ENCODE peak calls at places on chromosomes 13 and 19, in ten cellular contexts. N, D, O, Y, G, C, B, T, F and K are unnamed samples.

GRCh38 chr13:30569901-30570576 is 47.7 kb upstream of the USPL1 start:
- DNase-seq in N (no peak), D (peak), O (peak), Y (peak), G (peak), C (peak), B (no peak), T (peak), F (peak), K (no peak)

GRCh38 chr13:99884913-99885312 is 86.7 kb downstream of the ZIC5 start:
- DNase-seq in N (no peak), D (no peak), O (no peak), Y (no peak), G (no peak), C (no peak), B (no peak), T (no peak), F (no peak), K (no peak)

GRCh38 chr19:50387176-50387867 is 3.2 kb downstream of the POLD1 start:
- DNase-seq in N (no peak), D (no peak), O (peak), Y (no peak), G (no peak), C (peak), B (peak), T (peak), F (no peak), K (no peak)

GRCh38 chr13:55229906-55230569 is 1910.7 kb upstream of the PRR20A start:
- DNase-seq in N (no peak), D (no peak), O (no peak), Y (no peak), G (no peak), C (no peak), B (no peak), T (no peak), F (no peak), K (no peak)

GRCh38 chr13:21011378-21011777 is 50.0 kb downstream of the LATS2 start:
- DNase-seq in N (no peak), D (no peak), O (no peak), Y (no peak), G (no peak), C (no peak), B (no peak), T (no peak), F (no peak), K (no peak)

GRCh38 chr13:52026246-52026626 is 1.7 kb downstream of the UTP14C start:
- DNase-seq in N (no peak), D (no peak), O (no peak), Y (no peak), G (no peak), C (no peak), B (no peak), T (no peak), F (no peak), K (no peak)

GRCh38 chr19:17091758-17092333 is 16.3 kb downstream of the MYO9B start:
- DNase-seq in N (no peak), D (no peak), O (no peak), Y (no peak), G (no peak), C (peak), B (peak), T (no peak), F (peak), K (no peak)

GRCh38 chr19:13842294-13843103 is 34.4 kb upstream of the NANOS3 start:
- DNase-seq in N (no peak), D (peak), O (peak), Y (no peak), G (peak), C (peak), B (peak), T (peak), F (peak), K (no peak)

GRCh38 chr13:33634526-33635111 is 183.3 kb upstream of the RFC3 start:
- DNase-seq in N (no peak), D (peak), O (no peak), Y (no peak), G (no peak), C (peak), B (no peak), T (peak), F (no peak), K (no peak)

GRCh38 chr19:6378036-6378435 is 2.3 kb upstream of the PSPN start:
- DNase-seq in N (no peak), D (no peak), O (no peak), Y (peak), G (no peak), C (no peak), B (no peak), T (peak), F (no peak), K (no peak)

GRCh38 chr19:23222998-23223652 is 27.1 kb downstream of the ZNF724 start:
- DNase-seq in N (no peak), D (no peak), O (no peak), Y (no peak), G (no peak), C (no peak), B (no peak), T (no peak), F (no peak), K (no peak)

GRCh38 chr13:78137404-78138142 is 218.9 kb upstream of the EDNRB start:
- DNase-seq in N (peak), D (no peak), O (peak), Y (no peak), G (no peak), C (no peak), B (no peak), T (peak), F (no peak), K (peak)

GRCh38 chr19:13505761-13506549 is at the start of gene CACNA1A:
- DNase-seq in N (no peak), D (no peak), O (peak), Y (no peak), G (no peak), C (no peak), B (no peak), T (no peak), F (no peak), K (no peak)

GRCh38 chr19:54415208-54415900 is at the start of gene TTYH1:
- DNase-seq in N (no peak), D (no peak), O (no peak), Y (no peak), G (no peak), C (no peak), B (no peak), T (no peak), F (no peak), K (no peak)

GRCh38 chr19:54415901-54416621 is 797 bp downstream of the TTYH1 start:
- DNase-seq in N (no peak), D (no peak), O (no peak), Y (no peak), G (no peak), C (no peak), B (no peak), T (no peak), F (no peak), K (no peak)

GRCh38 chr19:54418030-54418929 is 3.0 kb downstream of the TTYH1 start:
- DNase-seq in N (no peak), D (no peak), O (no peak), Y (peak), G (no peak), C (no peak), B (no peak), T (peak), F (no peak), K (no peak)

GRCh38 chr19:54418930-54419800 is 3.9 kb downstream of the TTYH1 start:
- DNase-seq in N (no peak), D (no peak), O (no peak), Y (no peak), G (no peak), C (no peak), B (no peak), T (no peak), F (no peak), K (no peak)

GRCh38 chr19:54416695-54417491 is 1.6 kb downstream of the TTYH1 start:
- DNase-seq in N (no peak), D (no peak), O (no peak), Y (no peak), G (no peak), C (no peak), B (no peak), T (no peak), F (no peak), K (no peak)
- H3K4me3 ChIP-seq in N (no peak), D (no peak), O (no peak), Y (no peak), G (peak), C (no peak), B (no peak), T (no peak), F (no peak), K (no peak)

GRCh38 chr19:11987405-11988231 is 22.8 kb downstream of the ZNF763 start:
- DNase-seq in N (peak), D (peak), O (peak), Y (peak), G (peak), C (peak), B (peak), T (peak), F (peak), K (peak)
- H3K4me3 ChIP-seq in N (peak), D (peak), O (peak), Y (peak), G (peak), C (peak), B (peak), T (peak), F (peak), K (peak)

GRCh38 chr13:22077764-22078163 is 406.9 kb downstream of the FGF9 start:
- DNase-seq in N (no peak), D (no peak), O (no peak), Y (no peak), G (no peak), C (no peak), B (no peak), T (no peak), F (no peak), K (no peak)

GRCh38 chr13:22077205-22077683 is 406.4 kb downstream of the FGF9 start:
- DNase-seq in N (no peak), D (no peak), O (no peak), Y (no peak), G (no peak), C (no peak), B (no peak), T (no peak), F (no peak), K (no peak)

GRCh38 chr13:22073718-22074117 is 402.8 kb downstream of the FGF9 start:
- DNase-seq in N (no peak), D (no peak), O (no peak), Y (no peak), G (no peak), C (no peak), B (no peak), T (no peak), F (no peak), K (no peak)

GRCh38 chr13:22074403-22074802 is 403.5 kb downstream of the FGF9 start:
- DNase-seq in N (no peak), D (no peak), O (peak), Y (no peak), G (no peak), C (no peak), B (no peak), T (no peak), F (no peak), K (no peak)

GRCh38 chr13:22076658-22077057 is 405.8 kb downstream of the FGF9 start:
- DNase-seq in N (no peak), D (no peak), O (no peak), Y (no peak), G (no peak), C (no peak), B (no peak), T (no peak), F (no peak), K (no peak)
- H3K4me3 ChIP-seq in N (no peak), D (no peak), O (no peak), Y (no peak), G (no peak), C (no peak), B (no peak), T (no peak), F (no peak), K (no peak)

GRCh38 chr19:7801020-7801570 is 28.9 kb upstream of the EVI5L start:
- DNase-seq in N (no peak), D (no peak), O (peak), Y (no peak), G (no peak), C (no peak), B (no peak), T (no peak), F (no peak), K (no peak)

GRCh38 chr19:7795555-7796161 is 32.6 kb downstream of the CLEC4M start:
- DNase-seq in N (no peak), D (no peak), O (no peak), Y (no peak), G (no peak), C (no peak), B (no peak), T (no peak), F (no peak), K (no peak)

GRCh38 chr19:7799640-7800355 is 30.2 kb upstream of the EVI5L start:
- DNase-seq in N (peak), D (peak), O (peak), Y (no peak), G (peak), C (peak), B (peak), T (peak), F (peak), K (no peak)
- H3K4me3 ChIP-seq in N (peak), D (no peak), O (peak), Y (no peak), G (peak), C (no peak), B (peak), T (peak), F (no peak), K (peak)